ENCODE peak calls at places on chromosomes 5 and 9, in eight cellular contexts. L, S, A, M, U, K, V and D are unnamed samples.

GRCh38 chr9:96217358-96217755 is 84.6 kb downstream of the HSD17B3 start:
- DNase-seq in M (no peak), V (no peak), S (no peak), A (no peak), L (no peak), U (no peak), K (no peak), D (no peak)

GRCh38 chr5:103010120-103010666 is 109.7 kb downstream of the GIN1 start:
- DNase-seq in A (no peak), U (no peak), S (no peak), M (no peak), K (no peak), L (no peak), V (no peak), D (no peak)

GRCh38 chr5:102999191-102999590 is 120.7 kb downstream of the GIN1 start:
- DNase-seq in A (no peak), V (no peak), L (no peak), U (no peak), S (no peak), K (no peak), M (no peak), D (no peak)

GRCh38 chr5:132808448-132808847 is 4.7 kb upstream of the SOWAHA start:
- DNase-seq in V (no peak), K (no peak), U (no peak), S (no peak), A (no peak), M (no peak), L (no peak), D (no peak)

GRCh38 chr5:114317751-114318150 is 44.1 kb upstream of the KCNN2 start:
- DNase-seq in S (no peak), U (no peak), A (no peak), M (no peak), L (no peak), K (no peak), V (no peak), D (no peak)

GRCh38 chr5:106202035-106202434 is 1468.7 kb downstream of the EFNA5 start:
- DNase-seq in S (no peak), K (no peak), U (no peak), V (no peak), A (no peak), L (no peak), M (no peak), D (no peak)

GRCh38 chr5:133569347-133569746 is 43.0 kb downstream of the FSTL4 start:
- DNase-seq in S (no peak), V (peak), U (no peak), K (no peak), A (no peak), M (no peak), L (no peak), D (no peak)

GRCh38 chr5:121189569-121190305 is 661.9 kb upstream of the FTMT start:
- DNase-seq in S (peak), M (no peak), A (peak), V (peak), U (no peak), L (no peak), K (no peak), D (no peak)

GRCh38 chr9:86330186-86330585 is 24.0 kb downstream of the TUT7 start:
- DNase-seq in V (no peak), L (no peak), U (no peak), K (no peak), S (no peak), A (no peak), M (no peak), D (no peak)

GRCh38 chr9:15357050-15357653 is 50.1 kb upstream of the TTC39B start:
- DNase-seq in A (no peak), S (no peak), V (no peak), M (no peak), U (peak), K (no peak), L (no peak), D (no peak)

GRCh38 chr9:133690111-133690561 is 48.0 kb downstream of the SARDH start:
- DNase-seq in V (no peak), M (peak), K (no peak), U (no peak), A (no peak), S (no peak), L (no peak), D (no peak)

GRCh38 chr5:96868603-96869371 is 7.5 kb upstream of the ERAP2 start:
- DNase-seq in V (peak), K (no peak), L (peak), U (peak), M (no peak), S (no peak), A (peak), D (no peak)

GRCh38 chr5:89069591-89069990 is 186.6 kb upstream of the MEF2C start:
- DNase-seq in K (no peak), A (no peak), L (no peak), S (no peak), U (no peak), V (no peak), M (no peak), D (no peak)

GRCh38 chr5:7842531-7842930 is 8.4 kb downstream of the CFAP90 start:
- DNase-seq in K (no peak), U (no peak), M (no peak), L (no peak), V (no peak), S (no peak), A (no peak), D (no peak)

GRCh38 chr9:32954642-32955041 is 46.8 kb downstream of the APTX start:
- DNase-seq in S (peak), K (no peak), V (peak), U (no peak), A (peak), L (no peak), M (no peak), D (peak)

GRCh38 chr5:19767987-19768386 is 220.0 kb downstream of the CDH18 start:
- DNase-seq in K (no peak), S (no peak), L (no peak), A (no peak), V (no peak), M (no peak), U (no peak), D (no peak)

GRCh38 chr5:133423031-133423617 is 189.2 kb downstream of the FSTL4 start:
- DNase-seq in M (no peak), S (no peak), A (no peak), L (no peak), U (no peak), V (no peak), K (no peak), D (no peak)

GRCh38 chr5:3310551-3311340 is 284.9 kb upstream of the IRX1 start:
- DNase-seq in M (no peak), S (peak), A (peak), K (peak), V (peak), U (no peak), L (no peak), D (no peak)

GRCh38 chr9:129610473-129611301 is 10.2 kb downstream of the C9orf50 start:
- DNase-seq in K (peak), U (peak), V (peak), L (peak), A (no peak), S (no peak), M (peak), D (no peak)

GRCh38 chr5:138458353-138458752 is 6.9 kb upstream of the EGR1 start:
- DNase-seq in L (no peak), V (no peak), K (no peak), M (no peak), A (no peak), S (no peak), U (no peak), D (no peak)
- H3K4me3 ChIP-seq in L (no peak), V (no peak), K (peak), M (no peak), A (no peak), S (no peak), U (no peak), D (no peak)

GRCh38 chr5:43389679-43390329 is 22.4 kb downstream of the CCL28 start:
- DNase-seq in L (peak), U (peak), S (peak), K (peak), A (peak), V (peak), M (peak), D (peak)

DNA sequence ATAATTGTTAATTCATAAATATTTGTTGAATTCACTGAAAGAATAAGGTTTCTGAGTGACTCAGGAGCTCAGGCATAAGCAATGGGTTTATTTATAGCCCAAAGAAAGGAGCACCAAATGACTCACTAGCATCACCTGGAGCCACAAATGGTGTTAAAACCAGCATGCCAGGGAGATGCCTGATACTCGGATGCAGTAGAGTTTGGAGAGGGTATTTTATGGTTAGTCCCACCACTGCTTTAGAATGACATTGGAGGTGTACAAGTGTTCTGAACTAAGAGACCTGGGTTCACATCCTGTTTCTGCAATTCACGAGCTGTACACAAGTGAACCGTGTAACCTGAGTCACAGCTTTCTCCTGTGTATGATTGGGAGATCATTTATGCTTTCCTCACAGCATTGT is 25.2 kb downstream of the CCL28 start:
- DNase-seq in M (no peak), V (no peak), A (no peak), S (no peak), L (no peak), U (peak), K (no peak), D (no peak)
- TF ChIP-seq CTCF in M (no peak), V (no peak), A (no peak), S (no peak), L (no peak), U (no peak), K (no peak), D (no peak)

DNA sequence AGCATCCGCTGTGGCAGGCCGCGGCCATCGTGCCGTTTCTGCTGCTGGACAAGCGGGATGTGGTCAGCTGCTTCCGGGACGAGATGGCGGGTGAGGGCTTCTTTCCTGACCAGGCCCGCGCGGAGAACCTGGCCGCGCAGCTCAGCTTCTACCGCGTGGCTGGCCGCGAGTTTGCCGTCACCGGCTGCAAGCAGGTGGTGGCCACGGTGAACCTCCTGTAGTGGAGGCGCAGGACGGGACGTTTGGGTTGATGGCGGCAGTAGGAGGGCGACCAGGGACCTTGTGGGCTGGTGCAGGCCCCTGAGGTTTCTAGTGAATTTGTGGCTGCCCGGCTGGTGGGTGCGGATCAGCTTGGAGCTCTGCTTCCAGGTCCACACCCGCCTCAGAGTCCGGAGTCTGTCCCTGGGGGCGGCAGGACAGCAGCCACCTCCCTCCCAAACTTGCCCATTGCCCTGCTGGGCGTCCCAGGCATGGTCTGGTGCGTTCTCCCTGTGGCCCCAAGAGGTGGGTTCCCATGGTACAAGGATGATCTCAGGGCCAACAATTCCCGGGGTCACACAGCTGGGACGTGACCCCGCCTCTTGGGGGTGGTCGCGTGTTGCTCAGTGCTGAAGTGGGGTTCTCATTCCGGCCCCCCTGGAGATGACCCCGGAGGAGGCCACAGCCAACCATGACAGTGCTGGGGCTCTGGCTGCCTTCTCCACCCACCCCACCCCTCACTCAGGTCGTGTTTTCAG is 2.4 kb downstream of the TOR4A start:
- DNase-seq in L (no peak), M (no peak), A (no peak), S (no peak), K (no peak), U (no peak), V (no peak), D (no peak)
- H3K4me3 ChIP-seq in L (no peak), M (no peak), A (no peak), S (no peak), K (no peak), U (no peak), V (no peak), D (no peak)

GRCh38 chr9:112334319-112334828 is 955 bp upstream of the PTBP3 start:
- DNase-seq in S (no peak), K (no peak), V (peak), U (peak), M (no peak), A (no peak), L (no peak), D (no peak)
- TF ChIP-seq CTCF in S (no peak), K (no peak), V (no peak), U (no peak), M (no peak), A (no peak), L (no peak), D (no peak)

DNA sequence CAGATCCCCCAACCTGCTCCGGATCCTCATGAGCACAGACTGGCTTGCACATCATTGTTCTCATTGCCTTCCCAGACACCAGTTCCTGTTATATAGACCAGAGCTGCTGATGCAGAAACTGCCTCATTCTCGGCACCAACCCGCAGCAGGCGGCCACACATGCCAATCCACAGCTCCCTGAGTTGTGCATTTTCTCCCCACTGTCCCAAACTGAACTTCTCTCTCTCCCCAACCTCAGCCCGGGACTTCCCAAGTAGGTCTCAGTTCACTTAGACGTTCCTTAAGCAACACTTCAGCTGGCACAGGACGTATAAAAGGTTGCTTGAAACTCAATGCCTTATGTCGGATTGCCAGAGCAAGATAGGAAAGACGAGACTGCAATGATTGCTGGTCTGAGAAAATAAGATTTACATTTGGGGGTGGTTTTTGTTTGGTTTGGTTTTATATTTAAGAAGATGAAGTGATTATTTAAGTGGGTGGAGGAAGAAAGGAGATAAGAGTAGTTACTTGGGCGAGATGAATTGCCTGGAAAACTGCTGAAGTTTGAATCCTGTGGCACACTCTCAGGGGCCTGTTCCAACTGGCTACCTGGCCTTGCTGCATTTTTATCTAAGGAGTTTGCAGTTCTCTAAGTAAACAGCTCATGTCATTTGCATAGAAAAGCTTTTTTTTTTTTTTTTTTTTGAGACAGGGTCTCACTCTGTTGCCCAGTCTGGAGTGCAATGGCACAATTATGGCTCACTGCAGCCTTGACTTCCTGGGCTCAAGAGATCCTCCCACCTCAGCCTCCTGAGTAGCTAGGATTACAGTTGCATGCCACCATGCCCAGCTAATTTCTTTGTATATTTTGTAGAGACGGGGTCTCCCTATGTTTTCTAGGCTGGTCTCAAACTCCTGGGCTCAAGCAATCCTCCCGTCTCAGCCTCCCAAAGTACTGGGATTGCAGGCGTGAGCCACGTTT is 155.4 kb downstream of the GOLPH3 start:
- DNase-seq in A (no peak), K (no peak), V (no peak), U (no peak), L (no peak), S (no peak), M (no peak), D (no peak)
- H3K4me3 ChIP-seq in A (no peak), K (no peak), V (no peak), U (no peak), L (no peak), S (peak), M (no peak), D (no peak)

GRCh38 chr9:121199921-121200320 is 1.7 kb downstream of the RAB14 start:
- DNase-seq in U (no peak), V (no peak), K (no peak), L (no peak), M (no peak), S (no peak), A (no peak), D (no peak)

GRCh38 chr9:121194730-121195129 is 6.9 kb downstream of the RAB14 start:
- DNase-seq in L (no peak), V (no peak), M (no peak), U (no peak), A (no peak), K (no peak), S (no peak), D (no peak)

GRCh38 chr9:121198512-121199042 is 3.1 kb downstream of the RAB14 start:
- DNase-seq in V (no peak), M (no peak), S (no peak), L (no peak), K (no peak), A (no peak), U (no peak), D (no peak)

GRCh38 chr9:121196389-121196788 is 5.3 kb downstream of the RAB14 start:
- DNase-seq in V (no peak), L (no peak), A (no peak), M (no peak), K (no peak), S (no peak), U (peak), D (no peak)

GRCh38 chr9:121197135-121197534 is 4.5 kb downstream of the RAB14 start:
- DNase-seq in L (peak), K (no peak), U (no peak), M (no peak), V (no peak), S (no peak), A (no peak), D (no peak)
- TF ChIP-seq CTCF in L (no peak), K (no peak), U (no peak), M (no peak), V (peak), S (no peak), A (no peak), D (no peak)

DNA sequence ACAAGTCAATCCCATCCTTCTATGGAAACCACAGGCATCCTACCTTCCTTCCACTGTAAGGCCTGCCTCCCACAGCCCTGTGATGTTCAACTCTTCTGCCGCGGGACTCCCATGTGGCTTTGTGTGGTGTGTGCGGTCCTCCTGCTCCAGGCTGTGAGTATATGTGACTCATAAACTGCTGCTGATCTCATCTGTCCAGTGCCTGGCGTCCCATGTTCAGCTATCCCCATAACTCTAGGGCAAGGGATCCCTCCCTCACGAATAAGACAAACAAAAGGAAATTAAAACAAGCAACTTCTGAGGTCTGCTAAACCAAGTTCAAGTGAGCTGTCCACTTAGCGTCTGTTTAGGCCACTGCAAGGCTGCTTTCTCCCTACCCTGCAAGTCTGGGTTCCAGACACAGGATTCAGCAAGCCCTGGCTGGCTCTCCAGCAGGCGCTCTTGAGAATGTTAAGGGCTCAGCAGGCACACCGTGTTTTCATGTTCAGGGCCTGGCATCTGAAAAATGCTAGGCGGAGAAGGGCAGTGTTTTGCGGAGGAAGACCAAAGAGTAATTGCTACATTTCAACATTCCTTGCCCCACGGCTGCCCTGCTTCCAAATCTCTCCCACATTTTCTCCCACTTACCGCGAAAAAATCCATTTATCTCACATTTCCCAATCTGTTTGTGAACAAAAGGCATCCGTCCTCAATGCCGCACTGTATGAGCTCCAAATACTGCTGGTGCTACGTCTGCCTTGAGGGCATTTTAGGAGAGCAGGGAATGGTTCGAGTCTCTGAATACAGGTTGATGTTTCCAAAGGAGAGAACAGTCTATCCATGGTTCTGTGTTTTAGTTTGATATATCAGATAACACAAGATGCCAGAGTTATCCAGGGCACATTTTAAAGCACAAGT is 280.2 kb downstream of the SEMA5A start:
- DNase-seq in M (peak), L (no peak), V (peak), S (peak), U (no peak), K (no peak), A (peak), D (peak)
- H3K4me3 ChIP-seq in M (no peak), L (no peak), V (no peak), S (no peak), U (no peak), K (no peak), A (peak), D (peak)

GRCh38 chr5:139997276-139997675 is 45.8 kb downstream of the NRG2 start:
- DNase-seq in S (no peak), K (no peak), U (no peak), V (no peak), M (no peak), L (no peak), A (no peak), D (no peak)
- TF ChIP-seq CTCF in S (no peak), K (no peak), U (no peak), V (no peak), M (no peak), L (no peak), A (no peak), D (no peak)

GRCh38 chr5:36721664-36722063 is 115.3 kb downstream of the SLC1A3 start:
- DNase-seq in U (no peak), M (no peak), K (no peak), S (no peak), V (no peak), L (no peak), A (no peak), D (no peak)
- H3K4me3 ChIP-seq in U (peak), M (no peak), K (no peak), S (no peak), V (no peak), L (no peak), A (no peak), D (no peak)

GRCh38 chr5:31819926-31820516 is 181.1 kb downstream of the PDZD2 start:
- DNase-seq in M (no peak), V (no peak), L (no peak), S (no peak), U (no peak), A (no peak), K (no peak), D (no peak)

GRCh38 chr5:31827862-31828261 is 188.9 kb downstream of the PDZD2 start:
- DNase-seq in M (no peak), K (no peak), V (peak), A (no peak), U (no peak), S (peak), L (no peak), D (peak)

GRCh38 chr5:31825775-31826068 is 186.8 kb downstream of the PDZD2 start:
- DNase-seq in U (no peak), M (no peak), V (no peak), K (no peak), L (no peak), A (no peak), S (no peak), D (no peak)

GRCh38 chr5:31824886-31825774 is 186.2 kb downstream of the PDZD2 start:
- DNase-seq in L (peak), M (peak), A (peak), S (peak), K (peak), V (peak), U (peak), D (peak)

DNA sequence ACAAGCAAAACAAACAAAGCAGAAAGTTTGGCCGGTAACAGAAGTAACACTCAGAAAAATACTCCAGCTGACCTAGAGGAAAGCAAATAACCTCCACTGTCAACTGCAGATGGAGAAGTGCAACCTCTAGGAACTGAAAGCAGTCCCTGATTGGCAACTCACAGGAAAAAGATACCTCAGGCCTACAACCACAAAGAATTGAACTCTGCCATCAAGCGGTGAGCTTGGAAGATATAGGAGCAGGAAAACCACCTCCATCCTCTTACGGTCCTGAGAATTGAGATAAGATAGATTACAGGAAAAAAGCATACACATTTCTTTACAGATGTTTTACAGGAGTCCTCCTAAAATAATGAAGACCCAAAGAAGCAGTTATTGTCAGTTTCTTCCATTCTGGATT is 184.5 kb downstream of the PDZD2 start:
- DNase-seq in U (no peak), M (no peak), S (no peak), V (no peak), A (no peak), L (no peak), K (no peak), D (no peak)
- TF ChIP-seq CTCF in U (no peak), M (no peak), S (peak), V (no peak), A (no peak), L (peak), K (no peak), D (no peak)